ENCODE peak calls at places on chromosomes 12 and 14, in seven cellular contexts. D is activated CD8-positive, alpha-beta memory T cell treated with anti-CD3 and anti-CD28 coated beads for 48 hours; K is GM13976; O is left ventricle myocardium superior; A is HuH-7; R is A549; J is amniotic stem cell. Y is an unnamed sample.

GRCh38 chr12:109948382-109948781 is 47.8 kb downstream of the GIT2 start:
- DNase-seq in D (no peak), K (no peak), O (no peak), A (no peak), R (no peak), J (no peak), Y (no peak)

GRCh38 chr14:69755299-69755698 is 11.6 kb upstream of the SRSF5 start:
- DNase-seq in D (no peak), K (no peak), O (no peak), A (no peak), R (no peak), J (no peak), Y (no peak)

GRCh38 chr12:127621366-127621765 is 645.6 kb upstream of the TMEM132C start:
- DNase-seq in D (no peak), K (no peak), O (no peak), A (no peak), R (no peak), J (no peak), Y (peak)

GRCh38 chr12:2009623-2010022 is 5.4 kb upstream of the DCP1B start:
- DNase-seq in D (no peak), K (no peak), O (no peak), A (peak), R (no peak), J (no peak), Y (peak)

GRCh38 chr12:32644455-32644854 is 34.6 kb upstream of the DNM1L start:
- DNase-seq in D (no peak), K (no peak), O (no peak), A (no peak), R (no peak), J (no peak), Y (no peak)

GRCh38 chr14:68631058-68631690 is 161.7 kb downstream of the ZFP36L1 start:
- DNase-seq in D (no peak), K (no peak), O (no peak), A (no peak), R (no peak), J (no peak), Y (no peak)

GRCh38 chr12:30813741-30814687 is 59.3 kb upstream of the CAPRIN2 start:
- DNase-seq in D (no peak), K (no peak), O (no peak), A (no peak), R (no peak), J (no peak), Y (no peak)

GRCh38 chr12:77232045-77232444 is 166.7 kb upstream of the E2F7 start:
- DNase-seq in D (no peak), K (no peak), O (no peak), A (no peak), R (no peak), J (no peak), Y (no peak)

GRCh38 chr12:110281549-110282342 is 699 bp downstream of the ATP2A2 start:
- DNase-seq in D (peak), K (peak), O (peak), A (peak), R (peak), J (peak), Y (peak)

GRCh38 chr12:89574736-89575208 is 48.9 kb upstream of the POC1B start:
- DNase-seq in D (no peak), K (no peak), O (no peak), A (no peak), R (peak), J (no peak), Y (peak)

GRCh38 chr12:55728932-55729591 is at the start of gene CD63:
- DNase-seq in D (peak), K (peak), O (peak), A (peak), R (peak), J (peak), Y (peak)

GRCh38 chr12:86727151-86727550 is 471.0 kb upstream of the MGAT4C start:
- DNase-seq in D (no peak), K (no peak), O (no peak), A (no peak), R (peak), J (peak), Y (no peak)

GRCh38 chr12:124637586-124637985 is 70.2 kb upstream of the NCOR2 start:
- DNase-seq in D (no peak), K (no peak), O (no peak), A (no peak), R (no peak), J (no peak), Y (no peak)

GRCh38 chr12:88063375-88063774 is 34.2 kb upstream of the C12orf50 start:
- DNase-seq in D (no peak), K (peak), O (no peak), A (no peak), R (no peak), J (no peak), Y (no peak)

GRCh38 chr14:69038449-69039286 is 59.6 kb upstream of the ACTN1 start:
- DNase-seq in D (no peak), K (no peak), O (no peak), A (no peak), R (peak), J (no peak), Y (peak)

GRCh38 chr14:85533821-85534271 is 3.9 kb downstream of the FLRT2 start:
- DNase-seq in D (no peak), K (peak), O (peak), A (peak), R (no peak), J (no peak), Y (peak)

GRCh38 chr12:57342207-57342691 is 88.6 kb downstream of the R3HDM2 start:
- DNase-seq in D (no peak), K (no peak), O (peak), A (no peak), R (peak), J (no peak), Y (peak)

GRCh38 chr12:129193263-129193871 is 340.1 kb downstream of the GLT1D1 start:
- DNase-seq in D (peak), K (peak), O (no peak), A (no peak), R (peak), J (no peak), Y (peak)

GRCh38 chr12:91384391-91384790 is 201.8 kb upstream of the DCN start:
- DNase-seq in D (no peak), K (no peak), O (no peak), A (no peak), R (no peak), J (no peak), Y (no peak)

GRCh38 chr14:21867541-21867940 is 193.9 kb upstream of the OR4E1 start:
- DNase-seq in D (no peak), K (no peak), O (no peak), A (no peak), R (no peak), J (no peak), Y (no peak)